ENCODE peak calls at places on chromosomes 16 and 17, in seven cellular contexts. H is HEK293T, C is K562, N is WTC11, R is HepG2, B is GM12878, X is H1. F is an unnamed sample.
A peak's percentile ranks its signal among the peaks of the same experiment; 100 is the strongest.

GRCh38 chr17:39800540-39800939 is 62.8 kb downstream of the GRB7 start:
- DNase-seq in H (no peak), X (no peak), N (no peak), R (no peak), B (peak; percentile 77), C (no peak), F (no peak)

GRCh38 chr17:70661342-70662222 is 492.2 kb downstream of the KCNJ2 start:
- DNase-seq in B (no peak), N (no peak), X (no peak), C (no peak), R (no peak), H (peak; percentile 40), F (no peak)

GRCh38 chr17:74954115-74954514 is 18.4 kb downstream of the OTOP3 start:
- DNase-seq in X (no peak), B (no peak), N (no peak), R (no peak), H (no peak), C (no peak), F (no peak)

GRCh38 chr17:41777157-41777578 is 9.3 kb downstream of the JUP start:
- DNase-seq in N (peak; percentile 34), X (no peak), B (no peak), R (peak; percentile 64), C (no peak), H (no peak), F (no peak)

GRCh38 chr17:38329284-38329683 is 14.5 kb downstream of the GPR179 start:
- DNase-seq in H (no peak), N (no peak), X (no peak), C (no peak), B (no peak), R (no peak), F (no peak)

GRCh38 chr16:49021136-49021535 is 260.5 kb downstream of the CBLN1 start:
- DNase-seq in C (no peak), R (no peak), B (no peak), X (no peak), H (no peak), N (no peak), F (no peak)

GRCh38 chr16:28549301-28549899 is 4.3 kb upstream of the SGF29 start:
- DNase-seq in H (no peak), R (peak; percentile 65), X (no peak), C (no peak), B (no peak), N (no peak), F (peak; percentile 33)

GRCh38 chr16:85330694-85331188 is 218.5 kb upstream of the CIBAR2 start:
- DNase-seq in N (no peak), H (peak; percentile 81), C (peak; percentile 81), X (no peak), R (peak; percentile 72), B (no peak), F (peak; percentile 86)

GRCh38 chr17:29579866-29580771 is 9.3 kb downstream of the GIT1 start:
- DNase-seq in B (no peak), R (peak; percentile 64), C (peak; percentile 78), N (peak; percentile 86), X (no peak), H (peak; percentile 75), F (peak; percentile 67)

GRCh38 chr17:6677158-6677831 is 25.7 kb downstream of the C17orf100 start:
- DNase-seq in X (no peak), R (peak; percentile 27), C (no peak), N (no peak), H (peak; percentile 70), B (no peak), F (no peak)

GRCh38 chr16:19884611-19885455 is at the start of gene GPRC5B:
- DNase-seq in H (peak; percentile 77), X (no peak), C (peak; percentile 80), N (peak; percentile 50), R (no peak), B (no peak), F (no peak)

GRCh38 chr17:72184805-72185204 is 64.0 kb downstream of the SOX9 start:
- DNase-seq in C (no peak), N (no peak), H (no peak), X (no peak), R (no peak), B (no peak), F (no peak)

DNA sequence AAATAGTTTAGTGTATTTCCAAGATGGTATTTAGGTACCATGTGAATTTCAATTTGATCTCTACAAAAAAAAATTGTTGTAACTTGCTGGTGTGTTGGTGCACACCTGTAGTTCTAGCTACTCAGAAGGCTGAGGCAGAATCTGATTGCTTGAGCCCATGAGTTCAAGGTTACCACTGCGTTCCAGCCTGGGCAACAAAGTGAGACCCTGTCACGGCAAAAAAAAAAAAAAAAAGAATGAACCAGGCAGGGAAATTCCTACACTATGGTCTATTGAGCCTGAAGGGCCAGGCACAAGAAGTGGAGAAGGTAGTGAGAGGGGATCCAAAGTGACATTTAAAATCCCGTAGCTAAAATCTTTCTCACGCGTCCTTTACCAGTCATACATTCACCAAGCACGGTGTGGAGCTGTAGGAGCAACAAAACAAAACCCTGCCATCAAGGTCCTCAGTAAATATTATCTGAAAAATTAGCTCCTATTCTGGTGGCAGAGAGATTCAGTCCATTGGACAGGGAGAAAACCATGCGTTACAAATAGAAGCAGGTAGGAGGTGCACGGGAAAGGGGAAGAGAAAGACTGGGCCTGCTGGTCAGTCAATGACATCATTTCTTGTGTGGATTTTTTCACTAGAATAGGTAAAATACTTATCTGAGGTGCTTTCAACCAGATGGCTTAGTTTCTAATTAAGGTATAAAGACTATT is 27.3 kb downstream of the TXNDC11 start:
- DNase-seq in B (no peak), H (no peak), C (no peak), N (no peak), R (peak; percentile 15), X (no peak), F (no peak)
- TF ChIP-seq SP1 in B (no peak), H (no peak), C (no peak), N (no peak), R (no peak), X (no peak), F (no peak)

GRCh38 chr16:89330177-89330856 is 112.8 kb downstream of the ZNF778 start:
- DNase-seq in X (no peak), C (peak; percentile 48), N (peak; percentile 4), R (peak; percentile 84), H (no peak), B (no peak), F (peak; percentile 92)
- TF ChIP-seq SP1 in X (no peak), C (no peak), N (no peak), R (no peak), H (no peak), B (no peak), F (no peak)

GRCh38 chr17:60173304-60173807 is 23.6 kb downstream of the CA4 start:
- DNase-seq in X (no peak), C (no peak), R (no peak), H (no peak), N (no peak), B (no peak), F (no peak)
- TF ChIP-seq SP1 in X (no peak), C (no peak), R (no peak), H (no peak), N (no peak), B (no peak), F (no peak)

GRCh38 chr17:32283745-32284207 is 18.1 kb downstream of the RHBDL3 start:
- DNase-seq in C (no peak), N (no peak), X (no peak), R (no peak), B (no peak), H (no peak), F (no peak)

GRCh38 chr17:32279933-32280716 is 14.5 kb downstream of the RHBDL3 start:
- DNase-seq in N (peak; percentile 76), H (no peak), X (no peak), B (no peak), R (no peak), C (peak; percentile 79), F (no peak)

GRCh38 chr17:32278815-32279214 is 13.2 kb downstream of the RHBDL3 start:
- DNase-seq in R (no peak), C (no peak), X (no peak), N (no peak), H (no peak), B (no peak), F (no peak)

GRCh38 chr17:32277284-32277683 is 11.7 kb downstream of the RHBDL3 start:
- DNase-seq in H (no peak), C (no peak), R (no peak), X (no peak), N (peak; percentile 51), B (no peak), F (no peak)

DNA sequence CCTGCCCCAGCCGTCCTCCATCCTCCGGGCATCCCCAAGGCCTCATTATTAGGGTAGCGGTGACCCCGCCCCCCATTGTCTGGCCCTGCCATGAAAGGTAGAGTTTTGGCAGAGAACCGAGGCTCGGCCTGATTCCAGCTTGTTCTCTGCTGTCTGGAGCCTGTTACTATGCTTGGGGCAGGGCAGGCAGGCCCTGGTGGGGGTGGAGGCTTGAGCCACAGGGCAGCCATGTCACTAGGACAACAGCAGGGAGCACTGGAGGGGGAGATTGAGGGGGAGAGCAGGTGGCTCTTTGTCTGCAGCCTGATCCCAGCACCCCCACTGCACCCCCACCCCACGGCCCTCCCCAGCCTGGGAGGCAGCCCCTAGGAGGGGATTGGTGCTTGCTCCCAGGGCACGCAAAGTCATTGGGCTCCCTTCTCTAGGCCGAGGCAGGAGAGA is 15.4 kb downstream of the RHBDL3 start:
- DNase-seq in R (no peak), X (no peak), B (no peak), H (no peak), C (no peak), N (peak; percentile 67), F (no peak)
- TF ChIP-seq SP1 in R (no peak), X (no peak), B (no peak), H (no peak), C (no peak), N (no peak), F (no peak)

F was measured in HCT116.